ENCODE peak calls at places on chromosomes 11 and 22, in five cellular contexts. S is small intestine, K is transverse colon, P is RWPE2, M is left ventricle myocardium inferior. Y is an unnamed sample.
A peak's percentile ranks its signal among the peaks of the same experiment; 100 is the strongest.

GRCh38 chr11:65169164-65169641 is 830 bp upstream of the SPDYC start:
- DNase-seq in S (no peak), K (no peak), P (no peak), M (no peak), Y (no peak)

GRCh38 chr11:113267536-113267935 is 46.8 kb upstream of the TTC12 start:
- DNase-seq in S (no peak), K (no peak), P (no peak), M (no peak), Y (no peak)

GRCh38 chr22:20315337-20316216 is 4.3 kb downstream of the DGCR6L start:
- DNase-seq in S (no peak), K (peak; percentile 5), P (no peak), M (no peak), Y (no peak)

GRCh38 chr11:75793966-75794365 is 21.0 kb upstream of the UVRAG start:
- DNase-seq in S (no peak), K (no peak), P (no peak), M (peak; percentile 42), Y (no peak)

GRCh38 chr22:25060522-25061071 is 108.1 kb downstream of the KIAA1671 start:
- DNase-seq in S (no peak), K (no peak), P (no peak), M (no peak), Y (no peak)

GRCh38 chr11:17753641-17754040 is 19.1 kb downstream of the KCNC1 start:
- DNase-seq in S (no peak), K (no peak), P (no peak), M (no peak), Y (no peak)

GRCh38 chr11:72736452-72737069 is 15.6 kb downstream of the ARAP1 start:
- DNase-seq in S (peak; percentile 23), K (no peak), P (no peak), M (peak; percentile 42), Y (no peak)

GRCh38 chr11:19669511-19669910 is 43.1 kb upstream of the NAV2 start:
- DNase-seq in S (no peak), K (no peak), P (no peak), M (no peak), Y (no peak)

GRCh38 chr22:29190051-29190450 is 15.6 kb upstream of the EMID1 start:
- DNase-seq in S (no peak), K (no peak), P (no peak), M (no peak), Y (no peak)

GRCh38 chr11:131571571-131571970 is 201.2 kb downstream of the NTM start:
- DNase-seq in S (no peak), K (no peak), P (no peak), M (no peak), Y (no peak)

GRCh38 chr22:36405221-36405631 is 17.5 kb upstream of the MYH9 start:
- DNase-seq in S (no peak), K (no peak), P (no peak), M (no peak), Y (no peak)

GRCh38 chr11:112797653-112798293 is 163.4 kb upstream of the NCAM1 start:
- DNase-seq in S (peak; percentile 10), K (no peak), P (no peak), M (no peak), Y (peak; percentile 43)

GRCh38 chr11:87219266-87219665 is 181.5 kb downstream of the TMEM135 start:
- DNase-seq in S (no peak), K (no peak), P (no peak), M (no peak), Y (no peak)

GRCh38 chr11:93054881-93055280 is 85.4 kb downstream of the MTNR1B start:
- DNase-seq in S (no peak), K (no peak), P (peak; percentile 69), M (no peak), Y (no peak)

GRCh38 chr11:116611998-116612620 is 160.7 kb downstream of the BUD13 start:
- DNase-seq in S (no peak), K (no peak), P (no peak), M (no peak), Y (no peak)

GRCh38 chr11:43508511-43508918 is 149.8 kb downstream of the TTC17 start:
- DNase-seq in S (peak; percentile 52), K (peak; percentile 16), P (no peak), M (no peak), Y (no peak)

GRCh38 chr11:107453594-107454286 is 3.9 kb downstream of the CWF19L2 start:
- DNase-seq in S (no peak), K (no peak), P (no peak), M (no peak), Y (no peak)

GRCh38 chr11:109527496-109527895 is 105.5 kb downstream of the C11orf87 start:
- DNase-seq in S (no peak), K (no peak), P (no peak), M (no peak), Y (no peak)

GRCh38 chr22:35541254-35541748 is 670 bp downstream of the RASD2 start:
- DNase-seq in S (peak; percentile 20), K (peak; percentile 46), P (no peak), M (no peak), Y (no peak)

GRCh38 chr11:68353118-68353517 is 40.7 kb downstream of the LRP5 start:
- DNase-seq in S (no peak), K (no peak), P (no peak), M (no peak), Y (no peak)

GRCh38 chr22:31083377-31083768 is 2.3 kb downstream of the SMTN start:
- DNase-seq in S (peak; percentile 75), K (peak; percentile 71), P (no peak), M (no peak), Y (no peak)

GRCh38 chr11:47981667-47982404 is 1.5 kb downstream of the PTPRJ start:
- DNase-seq in S (no peak), K (no peak), P (no peak), M (peak; percentile 31), Y (no peak)

GRCh38 chr22:49332691-49333090 is 495.0 kb downstream of the BRD1 start:
- DNase-seq in S (no peak), K (no peak), P (no peak), M (no peak), Y (no peak)

GRCh38 chr11:46348986-46349401 is 1.7 kb downstream of the DGKZ start:
- DNase-seq in S (no peak), K (peak; percentile 46), P (peak; percentile 41), M (no peak), Y (no peak)

GRCh38 chr11:113014262-113014661 is 53.0 kb downstream of the NCAM1 start:
- DNase-seq in S (no peak), K (no peak), P (no peak), M (no peak), Y (no peak)

GRCh38 chr11:28759311-28759710 is 651.1 kb downstream of the METTL15 start:
- DNase-seq in S (peak; percentile 55), K (no peak), P (no peak), M (no peak), Y (no peak)

GRCh38 chr22:46595545-46595944 is 24.6 kb upstream of the GRAMD4 start:
- DNase-seq in S (no peak), K (no peak), P (no peak), M (no peak), Y (no peak)

GRCh38 chr11:7632211-7632610 is 41.1 kb downstream of the CYB5R2 start:
- DNase-seq in S (no peak), K (no peak), P (no peak), M (no peak), Y (no peak)

GRCh38 chr11:127042445-127042844 is 41.9 kb upstream of the KIRREL3 start:
- DNase-seq in S (no peak), K (no peak), P (no peak), M (no peak), Y (no peak)

GRCh38 chr22:24514241-24515024 is 19.3 kb downstream of the UPB1 start:
- DNase-seq in S (peak; percentile 71), K (peak; percentile 25), P (no peak), M (no peak), Y (no peak)

GRCh38 chr11:110526323-110526722 is 96.6 kb downstream of the FDX1 start:
- DNase-seq in S (peak; percentile 19), K (no peak), P (no peak), M (no peak), Y (no peak)

GRCh38 chr11:110529043-110529442 is 99.3 kb downstream of the FDX1 start:
- DNase-seq in S (no peak), K (no peak), P (no peak), M (no peak), Y (no peak)

GRCh38 chr11:110525883-110526282 is 96.1 kb downstream of the FDX1 start:
- DNase-seq in S (peak; percentile 5), K (no peak), P (no peak), M (no peak), Y (no peak)

GRCh38 chr11:110527146-110527545 is 97.4 kb downstream of the FDX1 start:
- DNase-seq in S (no peak), K (no peak), P (no peak), M (no peak), Y (no peak)

GRCh38 chr11:110531056-110531756 is 101.5 kb downstream of the FDX1 start:
- DNase-seq in S (no peak), K (no peak), P (no peak), M (no peak), Y (no peak)
- H3K9me3 ChIP-seq in S (no peaks in the 10 kb centered on the region), K (no peaks in the 10 kb centered on the region), P (no peaks in the 10 kb centered on the region), M (peaks cover 28% of the 10 kb centered on the region), Y (no peaks in the 10 kb centered on the region)

DNA sequence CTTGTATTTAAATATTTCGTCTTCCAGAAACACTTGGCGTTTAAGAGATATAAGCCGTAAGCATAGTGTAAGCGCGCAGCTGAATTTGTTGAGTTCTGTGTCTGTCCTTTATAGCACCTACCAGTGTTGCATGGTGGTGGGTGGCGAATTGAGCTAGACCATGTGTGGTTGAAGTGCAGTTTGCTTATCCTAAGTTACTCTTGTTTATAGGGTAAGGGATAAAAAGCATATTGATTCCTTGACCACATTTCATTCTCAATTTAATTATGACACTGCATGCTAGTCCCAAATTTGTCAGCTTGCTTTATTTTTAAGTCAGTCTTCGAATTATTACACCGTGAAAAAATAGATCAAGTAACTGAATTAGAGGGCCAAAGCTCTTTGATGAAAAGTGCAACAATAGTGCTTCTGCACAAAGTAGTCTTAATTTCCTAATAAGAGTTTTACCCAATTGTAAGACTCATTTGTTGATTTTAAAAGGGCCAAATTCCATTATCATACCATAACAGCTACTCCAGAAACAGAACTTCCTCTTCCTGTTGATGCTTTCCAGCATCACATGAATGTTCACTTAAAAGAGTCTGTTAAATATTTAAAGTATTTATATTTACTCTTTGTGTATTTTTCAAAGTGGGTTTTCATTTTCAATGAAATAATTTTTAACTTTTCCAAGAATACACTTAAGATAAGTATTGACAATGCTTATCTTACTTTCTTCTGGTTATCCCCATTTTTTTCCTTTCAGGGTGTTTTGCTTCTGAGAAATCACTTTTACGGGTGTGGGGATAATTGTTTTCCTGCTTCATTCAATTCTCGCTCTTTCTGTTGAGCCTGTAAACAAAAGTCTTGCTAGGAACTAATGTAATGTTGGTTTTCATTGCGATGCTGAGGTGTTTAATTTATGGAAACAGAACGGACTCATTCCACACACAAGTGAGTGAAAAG is 2.0 kb downstream of the ARHGEF12 start:
- DNase-seq in S (peak; percentile 29), K (no peak), P (no peak), M (no peak), Y (no peak)
- H3K27me3 ChIP-seq in S (no peaks in the 10 kb centered on the region), K (no peaks in the 10 kb centered on the region), P (no peaks in the 10 kb centered on the region), M (no peaks in the 10 kb centered on the region), Y (no peaks in the 10 kb centered on the region)

DNA sequence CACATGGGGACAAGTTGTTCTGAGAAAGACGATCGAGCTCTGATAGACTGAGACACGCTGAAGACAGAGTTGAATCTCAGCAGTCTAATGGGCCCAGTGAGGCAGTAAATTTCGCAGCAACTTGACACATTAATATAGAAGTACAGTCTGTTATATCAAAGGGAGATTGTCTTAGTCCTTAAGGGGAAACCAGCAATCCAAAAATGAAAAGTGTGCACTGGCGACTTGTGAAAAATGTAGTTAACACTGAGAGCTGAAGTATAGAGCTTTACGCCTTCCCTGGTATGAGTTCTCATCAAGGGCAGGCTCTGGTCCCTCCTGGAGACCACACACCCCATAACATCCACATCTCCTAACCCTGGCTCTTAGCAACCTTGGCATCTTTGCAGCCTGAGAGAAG is 952.6 kb downstream of the OPCML start:
- DNase-seq in S (no peak), K (no peak), P (no peak), M (no peak), Y (no peak)
- H3K9me3 ChIP-seq in S (no peaks in the 10 kb centered on the region), K (no peaks in the 10 kb centered on the region), P (peaks cover 3% of the 10 kb centered on the region), M (peaks cover 17% of the 10 kb centered on the region), Y (no peaks in the 10 kb centered on the region)

GRCh38 chr11:121510438-121510837 is 57.7 kb upstream of the SORL1-AS1 start:
- DNase-seq in S (no peak), K (no peak), P (no peak), M (no peak), Y (no peak)
- H3K27me3 ChIP-seq in S (no peaks in the 10 kb centered on the region), K (no peaks in the 10 kb centered on the region), P (no peaks in the 10 kb centered on the region), M (peaks cover 7% of the 10 kb centered on the region), Y (no peaks in the 10 kb centered on the region)

Y was measured in iPS DF 6.9.